ENCODE peak calls at places on chromosome 9, in seven cellular contexts. R is stimulated activated CD4-positive, alpha-beta T cell treated with anti-CD3 and anti-CD28 coated beads, Interleukin-2, amount 100 ng/mL, for 24 hours; P is NCI-H2081; F is kidney tubule cell; D is WTC11; X is HTR-8/SVneo; B is HuH-7. G is an unnamed sample.

GRCh38 chr9:71487046-71487445 is 281.3 kb downstream of the CEMIP2 start:
- DNase-seq in B (no peak), X (no peak), D (peak), R (no peak), P (no peak), F (no peak), G (no peak)

GRCh38 chr9:125631391-125632085 is 75.5 kb downstream of the MAPKAP1 start:
- DNase-seq in F (peak), X (peak), D (no peak), B (peak), P (peak), R (peak), G (no peak)

GRCh38 chr9:96741771-96742170 is 36.1 kb downstream of the ZNF510 start:
- DNase-seq in X (no peak), R (no peak), B (no peak), F (peak), D (no peak), P (no peak), G (no peak)

GRCh38 chr9:92965759-92966517 is 18.6 kb downstream of the FGD3 start:
- DNase-seq in B (no peak), F (no peak), R (no peak), D (no peak), P (no peak), X (no peak), G (no peak)

GRCh38 chr9:129712595-129713524 is 40.0 kb downstream of the PTGES start:
- DNase-seq in R (no peak), P (no peak), X (no peak), D (no peak), F (no peak), B (no peak), G (no peak)

GRCh38 chr9:108093773-108094675 is 604.5 kb upstream of the KLF4 start:
- DNase-seq in D (no peak), B (peak), F (peak), P (no peak), R (no peak), X (no peak), G (no peak)

GRCh38 chr9:135615666-135616620 is 23.4 kb downstream of the GLT6D1 start:
- DNase-seq in B (no peak), X (no peak), R (no peak), D (no peak), P (no peak), F (no peak), G (no peak)

GRCh38 chr9:124180557-124180956 is 77.2 kb upstream of the NEK6 start:
- DNase-seq in R (no peak), P (peak), X (no peak), B (no peak), F (no peak), D (no peak), G (no peak)

GRCh38 chr9:98173181-98173580 is 19.3 kb downstream of the CORO2A start:
- DNase-seq in B (no peak), X (no peak), F (no peak), D (no peak), P (no peak), R (no peak), G (no peak)

GRCh38 chr9:91089405-91090131 is 272.1 kb downstream of the AUH start:
- DNase-seq in X (peak), F (peak), R (no peak), B (peak), D (peak), P (no peak), G (no peak)

GRCh38 chr9:16794871-16795639 is 75.4 kb downstream of the BNC2 start:
- DNase-seq in F (no peak), R (no peak), P (no peak), B (no peak), X (no peak), D (no peak), G (no peak)

GRCh38 chr9:94625835-94626234 is 13.5 kb downstream of the FBP1 start:
- DNase-seq in B (no peak), D (no peak), X (no peak), F (no peak), R (no peak), P (no peak), G (no peak)

GRCh38 chr9:89522979-89523305 is 25.0 kb upstream of the SEMA4D start:
- DNase-seq in F (peak), P (no peak), X (no peak), R (no peak), D (no peak), B (no peak), G (no peak)

GRCh38 chr9:116208417-116209232 is 55.0 kb downstream of the PAPPA start:
- DNase-seq in X (no peak), D (no peak), R (no peak), F (peak), P (no peak), B (no peak), G (no peak)

G was measured in NCI-H1930.